ENCODE peak calls at places on chromosomes 2 and 18, in four cellular contexts. One of them, this sample, is unnamed.

GRCh38 chr2:32652555-32653209 is 24.8 kb downstream of the TTC27 start:
- DNase-seq in activated CD8-positive, alpha-beta T cell treated with anti-CD3 and anti-CD28 coated beads for 36 hours: no peak
- DNase-seq in GM13977: no peak
- DNase-seq in omental fat pad: no peak
- DNase-seq in this sample: no peak

GRCh38 chr2:237998530-237998929 is 31.7 kb downstream of the UBE2F start:
- DNase-seq in GM13977: peak
- DNase-seq in activated CD8-positive, alpha-beta T cell treated with anti-CD3 and anti-CD28 coated beads for 36 hours: peak
- DNase-seq in omental fat pad: no peak
- DNase-seq in this sample: no peak

GRCh38 chr2:23692901-23693605 is 233.9 kb downstream of the ATAD2B start:
- DNase-seq in activated CD8-positive, alpha-beta T cell treated with anti-CD3 and anti-CD28 coated beads for 36 hours: no peak
- DNase-seq in omental fat pad: no peak
- DNase-seq in GM13977: no peak
- DNase-seq in this sample: no peak

GRCh38 chr18:13598591-13598990 is 127.8 kb downstream of the FAM210A start:
- DNase-seq in GM13977: no peak
- DNase-seq in omental fat pad: no peak
- DNase-seq in activated CD8-positive, alpha-beta T cell treated with anti-CD3 and anti-CD28 coated beads for 36 hours: no peak
- DNase-seq in this sample: no peak

GRCh38 chr2:227428731-227429285 is 41.1 kb upstream of the SCYGR1 start:
- DNase-seq in omental fat pad: no peak
- DNase-seq in activated CD8-positive, alpha-beta T cell treated with anti-CD3 and anti-CD28 coated beads for 36 hours: no peak
- DNase-seq in GM13977: no peak
- DNase-seq in this sample: peak

GRCh38 chr2:84280873-84281272 is 178.2 kb downstream of the SUCLG1 start:
- DNase-seq in activated CD8-positive, alpha-beta T cell treated with anti-CD3 and anti-CD28 coated beads for 36 hours: no peak
- DNase-seq in omental fat pad: no peak
- DNase-seq in GM13977: no peak
- DNase-seq in this sample: no peak

GRCh38 chr2:72605836-72606442 is 219.9 kb downstream of the EXOC6B start:
- DNase-seq in GM13977: peak
- DNase-seq in activated CD8-positive, alpha-beta T cell treated with anti-CD3 and anti-CD28 coated beads for 36 hours: no peak
- DNase-seq in omental fat pad: no peak
- DNase-seq in this sample: no peak

GRCh38 chr2:43250015-43250414 is 23.6 kb upstream of the ZFP36L2 start:
- DNase-seq in GM13977: no peak
- DNase-seq in activated CD8-positive, alpha-beta T cell treated with anti-CD3 and anti-CD28 coated beads for 36 hours: no peak
- DNase-seq in omental fat pad: no peak
- DNase-seq in this sample: no peak

GRCh38 chr2:95300391-95300938 is 3.3 kb downstream of the KCNIP3 start:
- DNase-seq in activated CD8-positive, alpha-beta T cell treated with anti-CD3 and anti-CD28 coated beads for 36 hours: no peak
- DNase-seq in GM13977: no peak
- DNase-seq in omental fat pad: no peak
- DNase-seq in this sample: no peak

GRCh38 chr18:28080876-28081300 is 96.0 kb downstream of the CDH2 start:
- DNase-seq in omental fat pad: no peak
- DNase-seq in GM13977: no peak
- DNase-seq in activated CD8-positive, alpha-beta T cell treated with anti-CD3 and anti-CD28 coated beads for 36 hours: no peak
- DNase-seq in this sample: no peak

GRCh38 chr2:52810460-52810859 is 957.1 kb upstream of the CHAC2 start:
- DNase-seq in activated CD8-positive, alpha-beta T cell treated with anti-CD3 and anti-CD28 coated beads for 36 hours: no peak
- DNase-seq in omental fat pad: no peak
- DNase-seq in GM13977: peak
- DNase-seq in this sample: no peak

GRCh38 chr2:120012363-120012762 is 514 bp upstream of the EPB41L5 start:
- DNase-seq in GM13977: no peak
- DNase-seq in activated CD8-positive, alpha-beta T cell treated with anti-CD3 and anti-CD28 coated beads for 36 hours: no peak
- DNase-seq in omental fat pad: no peak
- DNase-seq in this sample: no peak

GRCh38 chr2:127575941-127576432 is 40.5 kb downstream of the MYO7B start:
- DNase-seq in GM13977: no peak
- DNase-seq in omental fat pad: no peak
- DNase-seq in activated CD8-positive, alpha-beta T cell treated with anti-CD3 and anti-CD28 coated beads for 36 hours: no peak
- DNase-seq in this sample: no peak

GRCh38 chr18:47204908-47205522 is 28.9 kb upstream of the IER3IP1 start:
- DNase-seq in omental fat pad: no peak
- DNase-seq in activated CD8-positive, alpha-beta T cell treated with anti-CD3 and anti-CD28 coated beads for 36 hours: peak
- DNase-seq in GM13977: peak
- DNase-seq in this sample: no peak

GRCh38 chr2:28449489-28450395 is 46.1 kb upstream of the PLB1 start:
- DNase-seq in GM13977: peak
- DNase-seq in activated CD8-positive, alpha-beta T cell treated with anti-CD3 and anti-CD28 coated beads for 36 hours: peak
- DNase-seq in omental fat pad: peak
- DNase-seq in this sample: no peak

GRCh38 chr2:129885735-129886134 is 93.7 kb upstream of the RAB6C start:
- DNase-seq in omental fat pad: no peak
- DNase-seq in activated CD8-positive, alpha-beta T cell treated with anti-CD3 and anti-CD28 coated beads for 36 hours: peak
- DNase-seq in GM13977: peak
- DNase-seq in this sample: peak

GRCh38 chr18:58348517-58348916 is 280.4 kb downstream of the ALPK2 start:
- DNase-seq in activated CD8-positive, alpha-beta T cell treated with anti-CD3 and anti-CD28 coated beads for 36 hours: no peak
- DNase-seq in GM13977: no peak
- DNase-seq in omental fat pad: no peak
- DNase-seq in this sample: no peak

GRCh38 chr18:500230-500555 is 308 bp downstream of the COLEC12 start:
- DNase-seq in GM13977: no peak
- DNase-seq in activated CD8-positive, alpha-beta T cell treated with anti-CD3 and anti-CD28 coated beads for 36 hours: no peak
- DNase-seq in omental fat pad: no peak
- DNase-seq in this sample: no peak
- TF ChIP-seq CTCF in GM13977: no peak
- TF ChIP-seq CTCF in activated CD8-positive, alpha-beta T cell treated with anti-CD3 and anti-CD28 coated beads for 36 hours: no peak
- TF ChIP-seq CTCF in omental fat pad: no peak
- TF ChIP-seq CTCF in this sample: peak

GRCh38 chr2:230322561-230323384 is 4.2 kb upstream of the SP140L start:
- DNase-seq in omental fat pad: no peak
- DNase-seq in activated CD8-positive, alpha-beta T cell treated with anti-CD3 and anti-CD28 coated beads for 36 hours: no peak
- DNase-seq in GM13977: no peak
- DNase-seq in this sample: no peak

GRCh38 chr2:230321031-230321430 is 6.0 kb upstream of the SP140L start:
- DNase-seq in GM13977: no peak
- DNase-seq in omental fat pad: no peak
- DNase-seq in activated CD8-positive, alpha-beta T cell treated with anti-CD3 and anti-CD28 coated beads for 36 hours: no peak
- DNase-seq in this sample: no peak

GRCh38 chr2:230325316-230326243 is 1.4 kb upstream of the SP140L start:
- DNase-seq in omental fat pad: no peak
- DNase-seq in activated CD8-positive, alpha-beta T cell treated with anti-CD3 and anti-CD28 coated beads for 36 hours: no peak
- DNase-seq in GM13977: no peak
- DNase-seq in this sample: no peak

GRCh38 chr2:230324503-230324902 is 2.5 kb upstream of the SP140L start:
- DNase-seq in GM13977: no peak
- DNase-seq in activated CD8-positive, alpha-beta T cell treated with anti-CD3 and anti-CD28 coated beads for 36 hours: no peak
- DNase-seq in omental fat pad: no peak
- DNase-seq in this sample: no peak

GRCh38 chr2:230323385-230324106 is 3.4 kb upstream of the SP140L start:
- DNase-seq in GM13977: no peak
- DNase-seq in omental fat pad: no peak
- DNase-seq in activated CD8-positive, alpha-beta T cell treated with anti-CD3 and anti-CD28 coated beads for 36 hours: no peak
- DNase-seq in this sample: no peak
- TF ChIP-seq CTCF in GM13977: no peak
- TF ChIP-seq CTCF in omental fat pad: no peak
- TF ChIP-seq CTCF in activated CD8-positive, alpha-beta T cell treated with anti-CD3 and anti-CD28 coated beads for 36 hours: peak
- TF ChIP-seq CTCF in this sample: peak

DNA sequence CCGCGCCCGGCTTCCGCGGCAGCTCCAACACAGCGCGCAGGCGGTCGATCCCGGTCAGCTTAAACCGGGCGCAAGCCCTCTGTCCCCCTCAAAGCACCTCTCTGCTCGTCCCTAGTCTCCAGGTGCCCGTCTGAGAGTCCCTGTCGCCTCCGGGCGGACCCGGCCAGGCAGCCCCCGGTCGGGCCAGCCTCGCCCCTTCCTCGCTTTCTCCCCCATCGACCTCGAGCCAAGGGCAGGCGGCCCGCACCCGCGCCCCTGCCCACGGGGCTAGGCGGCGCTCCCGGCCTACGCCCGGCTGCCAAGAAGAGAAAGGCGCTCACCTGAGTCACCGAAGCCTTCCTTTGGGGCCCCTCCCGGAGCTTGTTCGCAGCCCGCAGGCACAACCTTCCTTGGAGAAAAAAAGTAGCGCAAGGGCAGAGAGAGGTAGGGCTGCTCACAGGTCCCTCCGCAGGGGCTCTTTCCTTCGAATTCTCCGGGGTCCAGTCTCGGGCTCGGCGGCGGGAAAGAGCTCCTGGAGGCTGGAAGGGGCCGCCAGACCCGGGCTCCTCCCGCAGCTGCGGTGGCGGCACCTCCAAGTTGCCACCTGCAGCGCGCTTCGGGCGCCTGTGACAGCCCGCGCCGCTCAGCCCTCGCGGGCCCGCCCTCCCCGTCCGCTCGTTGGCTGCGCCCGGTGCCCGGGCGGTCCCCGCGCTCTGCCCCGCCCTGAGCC is 86.4 kb upstream of the EPB41L3 start:
- DNase-seq in GM13977: peak
- DNase-seq in omental fat pad: peak
- DNase-seq in activated CD8-positive, alpha-beta T cell treated with anti-CD3 and anti-CD28 coated beads for 36 hours: peak
- DNase-seq in this sample: peak
- TF ChIP-seq CTCF in GM13977: no peak
- TF ChIP-seq CTCF in omental fat pad: no peak
- TF ChIP-seq CTCF in activated CD8-positive, alpha-beta T cell treated with anti-CD3 and anti-CD28 coated beads for 36 hours: no peak
- TF ChIP-seq CTCF in this sample: no peak

DNA sequence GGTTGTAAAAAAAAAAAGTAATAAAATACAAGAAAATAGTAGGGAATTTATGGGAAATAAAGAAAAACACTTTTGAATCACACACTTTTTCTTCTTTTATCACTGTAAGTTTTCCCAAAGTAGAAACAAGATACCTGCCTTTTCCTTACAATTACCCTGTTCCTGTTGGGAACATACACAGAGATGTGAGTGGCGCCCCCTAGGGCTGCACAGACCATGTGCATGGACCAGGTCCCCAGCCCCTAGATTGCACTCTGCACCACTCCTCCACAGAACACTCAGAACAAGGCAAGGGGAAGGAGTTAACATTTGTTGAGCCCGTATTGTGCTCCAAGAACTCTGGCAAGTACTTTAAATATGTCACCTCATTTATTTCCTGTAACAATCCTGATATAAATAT is 118.7 kb upstream of the NRP2 start:
- DNase-seq in omental fat pad: no peak
- DNase-seq in GM13977: no peak
- DNase-seq in activated CD8-positive, alpha-beta T cell treated with anti-CD3 and anti-CD28 coated beads for 36 hours: peak
- DNase-seq in this sample: no peak
- TF ChIP-seq CTCF in omental fat pad: no peak
- TF ChIP-seq CTCF in GM13977: peak
- TF ChIP-seq CTCF in activated CD8-positive, alpha-beta T cell treated with anti-CD3 and anti-CD28 coated beads for 36 hours: no peak
- TF ChIP-seq CTCF in this sample: peak

This sample was measured in osteocyte.